ENCODE peak calls at places on chromosomes 5 and 9, in four cellular contexts. J is heart right ventricle, I is body of pancreas, C is A549. B is an unnamed sample.

GRCh38 chr5:172699999-172700685 is 59.1 kb downstream of the NEURL1B start:
- DNase-seq in J (no peak), I (no peak), C (no peak), B (no peak)

GRCh38 chr9:110207071-110207923 is 662 bp downstream of the C9orf152 start:
- DNase-seq in J (no peak), I (peak; percentile 92), C (no peak), B (no peak)

GRCh38 chr9:86549920-86550319 is 195.7 kb upstream of the TUT7 start:
- DNase-seq in J (no peak), I (no peak), C (no peak), B (no peak)

GRCh38 chr9:75467141-75467540 is 378.8 kb downstream of the OSTF1 start:
- DNase-seq in J (no peak), I (no peak), C (no peak), B (no peak)

GRCh38 chr5:77366717-77367500 is 125.2 kb downstream of the WDR41 start:
- DNase-seq in J (no peak), I (no peak), C (no peak), B (no peak)

GRCh38 chr5:132237141-132237540 is 9.5 kb upstream of the P4HA2 start:
- DNase-seq in J (no peak), I (no peak), C (no peak), B (no peak)

GRCh38 chr5:172113036-172113435 is 75.0 kb downstream of the STK10 start:
- DNase-seq in J (no peak), I (no peak), C (no peak), B (no peak)

GRCh38 chr9:76453785-76454184 is 5.2 kb upstream of the GCNT1 start:
- DNase-seq in J (no peak), I (no peak), C (no peak), B (no peak)

GRCh38 chr9:123353984-123354591 is 1.9 kb upstream of the CRB2 start:
- DNase-seq in J (peak; percentile 65), I (peak; percentile 63), C (peak; percentile 84), B (peak; percentile 92)

GRCh38 chr9:113548221-113549041 is 84.9 kb downstream of the RGS3 start:
- DNase-seq in J (peak; percentile 73), I (peak; percentile 40), C (no peak), B (no peak)

GRCh38 chr5:72494700-72495124 is 12.5 kb downstream of the ZNF366 start:
- DNase-seq in J (no peak), I (no peak), C (no peak), B (no peak)

GRCh38 chr9:20476912-20477311 is 145.4 kb downstream of the MLLT3 start:
- DNase-seq in J (no peak), I (no peak), C (no peak), B (no peak)

GRCh38 chr5:54570923-54571322 is 53.4 kb downstream of the SNX18 start:
- DNase-seq in J (peak; percentile 30), I (no peak), C (no peak), B (no peak)

GRCh38 chr5:83608122-83608521 is 112.5 kb downstream of the HAPLN1 start:
- DNase-seq in J (no peak), I (peak; percentile 19), C (peak; percentile 37), B (no peak)

GRCh38 chr9:4887556-4887955 is 94.8 kb downstream of the RCL1 start:
- DNase-seq in J (peak; percentile 42), I (no peak), C (no peak), B (no peak)

GRCh38 chr5:1490360-1490759 is 33.4 kb downstream of the LPCAT1 start:
- DNase-seq in J (no peak), I (no peak), C (no peak), B (no peak)

GRCh38 chr5:5497132-5497748 is 74.8 kb downstream of the ICE1 start:
- DNase-seq in J (peak; percentile 32), I (peak; percentile 22), C (peak; percentile 54), B (no peak)

GRCh38 chr9:89495824-89496555 is 1.9 kb downstream of the SEMA4D start:
- DNase-seq in J (no peak), I (no peak), C (no peak), B (no peak)

DNA sequence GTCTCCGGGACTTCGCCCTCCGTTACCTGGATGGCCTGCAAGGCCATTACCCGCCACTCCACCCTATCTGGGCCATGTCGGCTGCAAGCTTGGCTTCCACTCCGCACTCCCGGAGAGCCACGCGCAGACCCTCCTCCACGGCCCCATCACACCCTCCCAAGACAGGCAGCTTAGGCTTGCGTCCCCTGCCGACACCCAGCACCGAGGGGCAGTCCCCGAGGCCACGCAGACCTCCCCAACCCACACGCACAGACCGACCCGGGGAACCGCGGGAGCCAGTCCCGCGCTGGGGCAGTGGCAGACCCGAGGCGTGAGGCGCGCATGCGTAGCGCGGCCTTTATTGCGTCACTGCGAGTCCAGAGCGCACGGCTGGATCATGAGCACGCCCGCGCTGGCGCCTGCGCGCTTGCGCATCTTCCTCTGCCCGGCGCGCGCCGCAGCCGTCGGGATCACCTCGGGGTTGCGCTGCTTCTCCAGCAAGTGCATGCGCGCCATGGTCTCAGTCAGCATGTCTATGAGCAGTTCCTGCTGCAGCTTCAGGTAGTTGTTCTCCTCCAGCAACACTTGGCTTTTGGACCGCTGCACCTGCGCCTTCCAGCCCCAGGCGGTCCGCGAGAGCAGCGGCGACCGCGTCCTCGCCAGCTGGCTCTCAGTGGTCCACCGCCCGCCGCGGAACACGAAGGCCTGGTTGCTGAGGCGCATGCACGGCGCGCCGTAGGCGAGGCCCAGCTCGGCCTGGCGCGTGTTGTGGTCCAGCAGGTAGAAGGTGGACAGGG is 2.4 kb downstream of the CBY3 start:
- DNase-seq in J (peak; percentile 97), I (peak; percentile 95), C (peak; percentile 89), B (peak; percentile 98)
- TF ChIP-seq CTCF in J (peak; percentile 5), I (peak; percentile 29), C (no peak), B (no peak)

DNA sequence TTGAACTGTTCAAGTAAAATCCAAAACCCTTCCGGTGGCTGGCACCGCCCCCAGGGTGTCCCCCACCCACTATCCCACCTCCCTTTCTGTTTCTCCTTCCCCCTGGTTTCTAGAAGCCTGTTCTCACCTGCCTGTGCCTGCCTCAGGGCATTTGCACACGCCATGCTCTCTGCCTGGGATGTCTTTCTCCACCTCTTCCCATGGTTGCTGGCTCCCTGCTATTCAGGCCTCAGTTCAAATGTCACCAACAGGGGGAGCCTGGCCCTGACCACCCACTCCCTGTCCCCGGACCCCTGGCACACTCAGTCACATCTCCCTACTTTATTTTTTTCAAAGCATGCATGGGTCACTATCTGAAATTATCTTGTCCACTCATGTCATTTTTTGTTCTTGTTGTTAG is 39.9 kb upstream of the EEIG1 start:
- DNase-seq in J (no peak), I (no peak), C (no peak), B (no peak)
- TF ChIP-seq CTCF in J (no peak), I (no peak), C (no peak), B (no peak)

GRCh38 chr9:34508951-34509350 is 13.8 kb downstream of the ENHO start:
- DNase-seq in J (no peak), I (no peak), C (no peak), B (no peak)
- TF ChIP-seq CTCF in J (no peak), I (no peak), C (no peak), B (no peak)

DNA sequence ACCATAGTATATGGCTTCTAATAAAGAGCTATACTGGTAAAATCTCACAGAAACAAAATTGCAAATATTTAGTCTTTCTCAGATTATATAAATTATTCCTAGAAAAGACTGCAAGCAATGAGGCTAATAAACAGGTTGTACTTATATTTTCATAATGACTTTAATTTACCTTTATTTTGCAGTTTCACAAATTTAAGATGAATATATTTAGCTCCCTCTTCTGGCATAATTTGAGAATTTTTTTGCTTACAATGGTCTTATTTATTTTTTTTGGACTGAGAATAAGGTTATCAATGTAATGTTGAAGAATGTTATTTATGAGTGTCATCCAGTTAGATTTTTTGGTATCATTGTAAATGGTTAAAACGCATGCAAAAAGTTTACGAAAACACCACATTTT is 56.7 kb downstream of the PIK3R1 start:
- DNase-seq in J (no peak), I (no peak), C (no peak), B (no peak)
- TF ChIP-seq CTCF in J (peak; percentile 34), I (peak; percentile 39), C (peak; percentile 42), B (peak; percentile 58)

GRCh38 chr5:14895301-14895700 is 23.7 kb upstream of the ANKH start:
- DNase-seq in J (no peak), I (no peak), C (no peak), B (no peak)
- TF ChIP-seq CTCF in J (no peak), I (no peak), C (no peak), B (no peak)

GRCh38 chr5:68817696-68818695 is 275.8 kb upstream of the SLC30A5 start:
- DNase-seq in J (no peak), I (no peak), C (no peak), B (no peak)
- TF ChIP-seq CTCF in J (no peak), I (no peak), C (no peak), B (no peak)

GRCh38 chr9:93540305-93540704 is 36.1 kb upstream of the PHF2 start:
- DNase-seq in J (no peak), I (no peak), C (no peak), B (no peak)

GRCh38 chr9:93541005-93541404 is 35.4 kb upstream of the PHF2 start:
- DNase-seq in J (no peak), I (no peak), C (no peak), B (no peak)

GRCh38 chr9:93536167-93536566 is 40.2 kb upstream of the PHF2 start:
- DNase-seq in J (no peak), I (no peak), C (no peak), B (no peak)

GRCh38 chr9:93533863-93534262 is 42.5 kb upstream of the PHF2 start:
- DNase-seq in J (no peak), I (no peak), C (peak; percentile 8), B (no peak)

GRCh38 chr9:93536874-93537273 is 39.5 kb upstream of the PHF2 start:
- DNase-seq in J (no peak), I (no peak), C (no peak), B (no peak)
- TF ChIP-seq CTCF in J (no peak), I (no peak), C (no peak), B (no peak)

GRCh38 chr5:155004138-155004744 is 9.3 kb upstream of the KIF4B start:
- DNase-seq in J (peak; percentile 23), I (peak; percentile 17), C (no peak), B (no peak)
- TF ChIP-seq CTCF in J (peak; percentile 38), I (peak; percentile 12), C (peak; percentile 59), B (peak; percentile 51)

B was measured in osteocyte.